ENCODE peak calls at places on chromosomes 16 and 17, in seven cellular contexts. M is NCI-H2029; Y is progenitor cell of endocrine pancreas; N is renal cortical epithelial cell; D is cardiac muscle cell; Z is activated naive CD8-positive, alpha-beta T cell treated with anti-CD3 and anti-CD28 coated beads for 36 hours; E is mesendoderm. B is an unnamed sample.
A peak's percentile ranks its signal among the peaks of the same experiment; 100 is the strongest.

GRCh38 chr17:38707678-38708351 is 2.7 kb downstream of the MLLT6 start:
- DNase-seq in M (peak; percentile 83), Y (no peak), N (no peak), D (no peak), Z (no peak), E (no peak), B (no peak)

GRCh38 chr16:75580-76501 is 2.2 kb upstream of the MPG start:
- DNase-seq in M (peak; percentile 20), Y (no peak), N (peak; percentile 24), D (peak; percentile 95), Z (no peak), E (peak; percentile 92), B (peak; percentile 45)

GRCh38 chr17:65515512-65515911 is 45.9 kb downstream of the AXIN2 start:
- DNase-seq in M (no peak), Y (no peak), N (no peak), D (no peak), Z (no peak), E (no peak), B (no peak)

GRCh38 chr17:51000835-51001638 is 119.6 kb downstream of the SPAG9 start:
- DNase-seq in M (peak; percentile 50), Y (no peak), N (peak; percentile 76), D (peak; percentile 87), Z (no peak), E (peak; percentile 71), B (peak; percentile 69)

GRCh38 chr16:8120001-8120400 is 470.3 kb downstream of the TMEM114 start:
- DNase-seq in M (no peak), Y (no peak), N (no peak), D (no peak), Z (no peak), E (no peak), B (no peak)

GRCh38 chr17:17305282-17305801 is 2.2 kb downstream of the NT5M start:
- DNase-seq in M (no peak), Y (no peak), N (no peak), D (peak; percentile 7), Z (peak; percentile 61), E (no peak), B (no peak)

GRCh38 chr17:74778960-74779359 is 2.8 kb upstream of the NAT9 start:
- DNase-seq in M (no peak), Y (no peak), N (no peak), D (peak; percentile 82), Z (no peak), E (no peak), B (no peak)

GRCh38 chr16:81830845-81831600 is 51.9 kb downstream of the PLCG2 start:
- DNase-seq in M (no peak), Y (no peak), N (no peak), D (no peak), Z (no peak), E (no peak), B (no peak)

GRCh38 chr17:3723188-3723555 is 531 bp upstream of the HASPIN start:
- DNase-seq in M (no peak), Y (no peak), N (peak; percentile 25), D (no peak), Z (no peak), E (no peak), B (no peak)

GRCh38 chr16:73126453-73126853 is 78.5 kb upstream of the ZFHX3 start:
- DNase-seq in M (no peak), Y (no peak), N (peak; percentile 94), D (peak; percentile 98), Z (no peak), E (no peak), B (peak; percentile 93)

GRCh38 chr17:50608700-50609375 is 25.8 kb upstream of the ABCC3 start:
- DNase-seq in M (no peak), Y (no peak), N (no peak), D (no peak), Z (no peak), E (no peak), B (no peak)

GRCh38 chr16:25051446-25052160 is 36.4 kb upstream of the ARHGAP17 start:
- DNase-seq in M (no peak), Y (no peak), N (peak; percentile 65), D (peak; percentile 37), Z (peak; percentile 32), E (peak; percentile 94), B (no peak)

GRCh38 chr16:9070295-9070694 is 21.1 kb upstream of the HAPSTR1 start:
- DNase-seq in M (no peak), Y (no peak), N (no peak), D (no peak), Z (no peak), E (no peak), B (no peak)

GRCh38 chr16:50023626-50024025 is 1.4 kb upstream of the CNEP1R1 start:
- DNase-seq in M (no peak), Y (no peak), N (no peak), D (no peak), Z (no peak), E (no peak), B (no peak)

GRCh38 chr17:58263773-58264172 is 17.0 kb downstream of the MPO start:
- DNase-seq in M (no peak), Y (no peak), N (no peak), D (no peak), Z (no peak), E (no peak), B (no peak)

GRCh38 chr16:88656291-88656980 is 5.6 kb upstream of the CYBA start:
- DNase-seq in M (no peak), Y (no peak), N (no peak), D (no peak), Z (no peak), E (no peak), B (no peak)

GRCh38 chr16:89476811-89477261 is 13.5 kb downstream of the ANKRD11 start:
- DNase-seq in M (no peak), Y (no peak), N (no peak), D (no peak), Z (peak; percentile 11), E (no peak), B (no peak)

GRCh38 chr16:86893513-86893912 is 315.2 kb downstream of the FOXL1 start:
- DNase-seq in M (no peak), Y (no peak), N (no peak), D (no peak), Z (no peak), E (no peak), B (no peak)

GRCh38 chr17:40224707-40225092 is 5.6 kb downstream of the WIPF2 start:
- DNase-seq in M (no peak), Y (no peak), N (peak; percentile 44), D (peak; percentile 83), Z (no peak), E (no peak), B (peak; percentile 9)

GRCh38 chr17:74604200-74604599 is 12.1 kb upstream of the CD300LD start:
- DNase-seq in M (no peak), Y (no peak), N (peak; percentile 2), D (no peak), Z (no peak), E (no peak), B (no peak)